ENCODE peak calls at places on chromosomes 12 and 14, in eight cellular contexts. A is AG10803; B is mammary epithelial cell; T is mucosa of descending colon; G is CD8-positive, alpha-beta T cell; X is transverse colon; N is ovary; L is AG04450. E is an unnamed sample.

GRCh38 chr12:40853221-40853620 is 161.0 kb downstream of the CNTN1 start:
- DNase-seq in A (no peak), B (no peak), T (no peak), G (no peak), X (no peak), N (no peak), L (no peak), E (no peak)

GRCh38 chr14:90495357-90496276 is 98.8 kb downstream of the CALM1 start:
- DNase-seq in A (peak; percentile 45), B (peak; percentile 51), T (peak; percentile 83), G (peak; percentile 56), X (peak; percentile 43), N (peak; percentile 51), L (peak; percentile 44), E (peak; percentile 61)

GRCh38 chr12:53223391-53224267 is 8.4 kb downstream of the RARG start:
- DNase-seq in A (peak; percentile 73), B (peak; percentile 56), T (peak; percentile 26), G (no peak), X (no peak), N (peak; percentile 35), L (no peak), E (no peak)

GRCh38 chr12:48177985-48178384 is 5.5 kb upstream of the CCDC184 start:
- DNase-seq in A (no peak), B (no peak), T (no peak), G (no peak), X (no peak), N (no peak), L (no peak), E (no peak)

GRCh38 chr12:112682586-112682985 is 109.0 kb upstream of the RPH3A start:
- DNase-seq in A (no peak), B (no peak), T (no peak), G (no peak), X (no peak), N (no peak), L (no peak), E (no peak)

GRCh38 chr12:26097046-26097878 is 27.6 kb downstream of the BHLHE41 start:
- DNase-seq in A (peak; percentile 72), B (peak; percentile 72), T (peak; percentile 64), G (peak; percentile 73), X (peak; percentile 72), N (peak; percentile 66), L (peak; percentile 58), E (peak; percentile 69)

GRCh38 chr12:69433653-69434052 is 36.5 kb upstream of the FRS2 start:
- DNase-seq in A (no peak), B (no peak), T (no peak), G (no peak), X (no peak), N (no peak), L (no peak), E (no peak)

GRCh38 chr12:108511633-108512540 is 3.2 kb upstream of the FICD start:
- DNase-seq in A (peak; percentile 61), B (peak; percentile 50), T (peak; percentile 76), G (peak; percentile 84), X (peak; percentile 75), N (peak; percentile 56), L (peak; percentile 42), E (peak; percentile 91)

GRCh38 chr12:90682398-90682797 is 272.6 kb downstream of the CCER1 start:
- DNase-seq in A (peak; percentile 50), B (peak; percentile 21), T (no peak), G (no peak), X (no peak), N (no peak), L (peak; percentile 23), E (no peak)

GRCh38 chr12:57621497-57622292 is 10.5 kb downstream of the ARHGEF25 start:
- DNase-seq in A (peak; percentile 13), B (no peak), T (peak; percentile 72), G (peak; percentile 80), X (peak; percentile 55), N (peak; percentile 55), L (no peak), E (peak; percentile 52)

GRCh38 chr14:26597136-26598080 is at the start of gene NOVA1:
- DNase-seq in A (no peak), B (no peak), T (peak; percentile 28), G (no peak), X (peak; percentile 13), N (peak; percentile 30), L (no peak), E (no peak)

GRCh38 chr14:32434180-32434579 is 105.1 kb downstream of the AKAP6 start:
- DNase-seq in A (no peak), B (peak; percentile 26), T (peak; percentile 40), G (no peak), X (peak; percentile 18), N (no peak), L (no peak), E (no peak)

GRCh38 chr14:32432813-32433538 is 103.9 kb downstream of the AKAP6 start:
- DNase-seq in A (no peak), B (no peak), T (no peak), G (no peak), X (no peak), N (peak; percentile 20), L (no peak), E (peak; percentile 25)

GRCh38 chr14:32436993-32437392 is 107.9 kb downstream of the AKAP6 start:
- DNase-seq in A (no peak), B (no peak), T (no peak), G (no peak), X (no peak), N (no peak), L (no peak), E (no peak)

GRCh38 chr14:32434880-32435279 is 105.8 kb downstream of the AKAP6 start:
- DNase-seq in A (no peak), B (no peak), T (no peak), G (no peak), X (no peak), N (no peak), L (no peak), E (peak; percentile 46)

GRCh38 chr14:32435411-32435810 is 106.3 kb downstream of the AKAP6 start:
- DNase-seq in A (no peak), B (no peak), T (no peak), G (no peak), X (no peak), N (no peak), L (no peak), E (no peak)
- H3K4me3 ChIP-seq in A (no peak overlapping the region), B (no peak overlapping the region), T (no peak overlapping the region), G (no peak overlapping the region), X (no peak overlapping the region), N (no peak overlapping the region), L (no peak overlapping the region), E (no peak overlapping the region)

GRCh38 chr12:75491169-75491568 is 10.6 kb downstream of the GLIPR1 start:
- DNase-seq in A (no peak), B (no peak), T (no peak), G (no peak), X (no peak), N (no peak), L (no peak), E (no peak)

GRCh38 chr12:75487310-75487709 is 6.8 kb downstream of the GLIPR1 start:
- DNase-seq in A (no peak), B (no peak), T (no peak), G (no peak), X (no peak), N (no peak), L (no peak), E (no peak)

GRCh38 chr12:75489187-75489586 is 8.6 kb downstream of the GLIPR1 start:
- DNase-seq in A (no peak), B (no peak), T (no peak), G (no peak), X (no peak), N (no peak), L (no peak), E (no peak)

GRCh38 chr12:75489613-75490210 is 9.2 kb downstream of the GLIPR1 start:
- DNase-seq in A (peak; percentile 40), B (peak; percentile 76), T (no peak), G (no peak), X (no peak), N (no peak), L (no peak), E (peak; percentile 57)

GRCh38 chr12:75488553-75488952 is 8.0 kb downstream of the GLIPR1 start:
- DNase-seq in A (peak; percentile 55), B (peak; percentile 20), T (peak; percentile 30), G (no peak), X (no peak), N (no peak), L (no peak), E (peak; percentile 45)
- TF ChIP-seq CTCF in A (peak; percentile 63), B (peak; percentile 56), T (no peak), G (no peak), X (peak; percentile 14), N (no peak), L (peak; percentile 64), E (peak; percentile 32)

GRCh38 chr12:29783773-29784666 is at the start of gene TMTC1:
- DNase-seq in A (peak; percentile 20), B (peak; percentile 61), T (peak; percentile 48), G (no peak), X (peak; percentile 45), N (peak; percentile 83), L (no peak), E (no peak)

GRCh38 chr12:29781176-29781575 is 2.6 kb downstream of the TMTC1 start:
- DNase-seq in A (no peak), B (no peak), T (no peak), G (no peak), X (no peak), N (no peak), L (no peak), E (no peak)

GRCh38 chr12:29781705-29782266 is 2.0 kb downstream of the TMTC1 start:
- DNase-seq in A (no peak), B (no peak), T (no peak), G (no peak), X (no peak), N (no peak), L (no peak), E (no peak)

GRCh38 chr12:29782285-29782820 is 1.4 kb downstream of the TMTC1 start:
- DNase-seq in A (peak; percentile 42), B (peak; percentile 77), T (no peak), G (no peak), X (no peak), N (no peak), L (no peak), E (peak; percentile 70)

GRCh38 chr12:29782821-29783772 is 645 bp downstream of the TMTC1 start:
- DNase-seq in A (no peak), B (peak; percentile 53), T (peak; percentile 6), G (no peak), X (no peak), N (peak; percentile 48), L (no peak), E (no peak)
- H3K4me3 ChIP-seq in A (peak overlapping the region; percentile 12), B (peak overlapping the region; percentile 77), T (peak overlapping the region; percentile 13), G (no peak overlapping the region), X (peak overlapping the region; percentile 55), N (peak overlapping the region; percentile 57), L (peak overlapping the region; percentile 88), E (peak overlapping the region; percentile 10)

GRCh38 chr14:67645414-67645813 is 25.7 kb downstream of the ARG2 start:
- DNase-seq in A (no peak), B (no peak), T (no peak), G (no peak), X (no peak), N (no peak), L (no peak), E (no peak)
- TF ChIP-seq CTCF in A (no peak), B (no peak), T (no peak), G (no peak), X (no peak), N (no peak), L (no peak), E (no peak)

GRCh38 chr12:46364777-46365580 is 7.6 kb downstream of the SLC38A2 start:
- DNase-seq in A (peak; percentile 66), B (peak; percentile 73), T (peak; percentile 84), G (no peak), X (peak; percentile 71), N (peak; percentile 67), L (no peak), E (peak; percentile 41)
- H3K4me3 ChIP-seq in A (peak overlapping the region; percentile 84), B (no peak overlapping the region), T (no peak overlapping the region), G (no peak overlapping the region), X (no peak overlapping the region), N (peak overlapping the region; percentile 13), L (peak overlapping the region; percentile 95), E (no peak overlapping the region)

E was measured in GM12865.